ENCODE peak calls at places on chromosomes 5 and 9, in five cellular contexts. One of them, this sample, is unnamed.

GRCh38 chr5:141773779-141774531 is 91.9 kb upstream of the ARAP3 start:
- DNase-seq in stomach: no peak
- DNase-seq in GM12892: no peak
- DNase-seq in GM12891: no peak
- DNase-seq in HCT116: no peak
- DNase-seq in this sample: no peak

GRCh38 chr5:119968690-119969089 is 339.3 kb downstream of the FAM170A start:
- DNase-seq in stomach: no peak
- DNase-seq in HCT116: no peak
- DNase-seq in GM12891: no peak
- DNase-seq in GM12892: no peak
- DNase-seq in this sample: no peak

GRCh38 chr5:52132053-52132452 is 655.7 kb upstream of the ITGA1 start:
- DNase-seq in GM12891: no peak
- DNase-seq in GM12892: no peak
- DNase-seq in HCT116: no peak
- DNase-seq in stomach: no peak
- DNase-seq in this sample: no peak

GRCh38 chr5:54215233-54215736 is 95.1 kb downstream of the ARL15 start:
- DNase-seq in GM12892: no peak
- DNase-seq in stomach: no peak
- DNase-seq in HCT116: no peak
- DNase-seq in GM12891: no peak
- DNase-seq in this sample: no peak

GRCh38 chr9:589723-590122 is 251.8 kb upstream of the DMRT1 start:
- DNase-seq in GM12891: no peak
- DNase-seq in HCT116: no peak
- DNase-seq in stomach: no peak
- DNase-seq in GM12892: no peak
- DNase-seq in this sample: no peak

GRCh38 chr5:86833868-86834267 is 216.1 kb downstream of the COX7C start:
- DNase-seq in GM12892: no peak
- DNase-seq in HCT116: no peak
- DNase-seq in stomach: no peak
- DNase-seq in GM12891: no peak
- DNase-seq in this sample: no peak

GRCh38 chr9:113546566-113546965 is 83.0 kb downstream of the RGS3 start:
- DNase-seq in HCT116: no peak
- DNase-seq in stomach: no peak
- DNase-seq in GM12891: no peak
- DNase-seq in GM12892: no peak
- DNase-seq in this sample: no peak

GRCh38 chr9:91060520-91061343 is 259.1 kb downstream of the SYK start:
- DNase-seq in GM12892: no peak
- DNase-seq in stomach: peak; percentile 55
- DNase-seq in HCT116: no peak
- DNase-seq in GM12891: no peak
- DNase-seq in this sample: no peak

GRCh38 chr9:42852133-42852532 is 668.7 kb downstream of the SPATA31A6 start:
- DNase-seq in stomach: no peak
- DNase-seq in GM12891: no peak
- DNase-seq in GM12892: no peak
- DNase-seq in HCT116: no peak
- DNase-seq in this sample: peak; percentile 14

GRCh38 chr9:4769321-4770080 is 23.2 kb upstream of the RCL1 start:
- DNase-seq in stomach: no peak
- DNase-seq in HCT116: no peak
- DNase-seq in GM12892: no peak
- DNase-seq in GM12891: no peak
- DNase-seq in this sample: no peak

GRCh38 chr9:128494108-128494742 is 10.3 kb upstream of the GLE1 start:
- DNase-seq in stomach: peak; percentile 42
- DNase-seq in HCT116: no peak
- DNase-seq in GM12891: no peak
- DNase-seq in GM12892: no peak
- DNase-seq in this sample: peak; percentile 80

GRCh38 chr5:123511648-123512605 is at the start of gene CSNK1G3:
- DNase-seq in stomach: peak; percentile 96
- DNase-seq in GM12891: peak; percentile 67
- DNase-seq in GM12892: peak; percentile 62
- DNase-seq in HCT116: peak; percentile 96
- DNase-seq in this sample: peak; percentile 65
- TF ChIP-seq POLR2AphosphoS5 in stomach: peak; percentile 97
- TF ChIP-seq POLR2AphosphoS5 in GM12891: peak; percentile 94
- TF ChIP-seq POLR2AphosphoS5 in GM12892: peak; percentile 96
- TF ChIP-seq POLR2AphosphoS5 in HCT116: peak; percentile 99
- TF ChIP-seq POLR2AphosphoS5 in this sample: peak; percentile 89

GRCh38 chr5:19626218-19626617 is 361.8 kb downstream of the CDH18 start:
- DNase-seq in GM12892: no peak
- DNase-seq in HCT116: no peak
- DNase-seq in GM12891: no peak
- DNase-seq in stomach: no peak
- DNase-seq in this sample: no peak
- TF ChIP-seq POLR2AphosphoS5 in GM12892: no peak
- TF ChIP-seq POLR2AphosphoS5 in HCT116: no peak
- TF ChIP-seq POLR2AphosphoS5 in GM12891: no peak
- TF ChIP-seq POLR2AphosphoS5 in stomach: no peak
- TF ChIP-seq POLR2AphosphoS5 in this sample: no peak

DNA sequence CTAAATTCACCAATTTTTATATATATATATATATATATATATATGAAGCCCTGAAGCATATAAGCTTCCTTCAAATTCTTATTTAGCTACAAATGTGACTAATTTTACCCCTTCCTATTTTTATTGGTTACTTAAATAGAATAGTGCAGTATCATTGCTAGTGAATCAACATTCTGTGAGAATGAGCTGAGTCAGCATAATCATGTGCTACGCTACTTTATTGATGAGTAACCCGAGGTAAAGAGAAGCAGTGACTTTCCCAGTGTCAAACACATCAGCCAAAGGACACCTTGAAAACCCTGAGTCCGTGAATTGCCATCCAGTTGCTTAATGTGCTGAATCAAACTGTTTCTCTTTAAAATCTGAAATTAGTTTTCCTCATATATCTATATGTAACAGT is 546.2 kb downstream of the DMRTA1 start:
- DNase-seq in GM12892: no peak
- DNase-seq in stomach: no peak
- DNase-seq in HCT116: no peak
- DNase-seq in GM12891: no peak
- DNase-seq in this sample: no peak
- TF ChIP-seq POLR2AphosphoS5 in GM12892: no peak
- TF ChIP-seq POLR2AphosphoS5 in stomach: no peak
- TF ChIP-seq POLR2AphosphoS5 in HCT116: no peak
- TF ChIP-seq POLR2AphosphoS5 in GM12891: no peak
- TF ChIP-seq POLR2AphosphoS5 in this sample: no peak

DNA sequence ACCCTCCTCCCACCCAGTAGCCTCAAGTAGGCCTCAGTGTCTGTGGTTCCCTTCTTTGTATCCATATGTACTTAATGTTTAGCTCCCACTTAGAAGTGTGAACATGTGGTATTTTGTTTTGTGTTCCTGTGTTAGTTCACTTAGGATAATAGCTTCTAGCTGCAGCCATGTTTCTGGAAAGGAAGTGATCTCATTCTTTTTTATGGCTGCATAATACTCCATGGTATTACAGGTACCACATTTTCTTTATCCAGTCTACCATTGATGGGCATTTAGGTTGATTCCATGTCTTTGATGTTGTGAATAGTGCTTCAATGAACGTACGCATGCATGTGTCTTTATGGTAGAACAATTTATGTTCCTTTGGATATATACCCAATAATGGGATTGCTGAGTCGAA is 74.8 kb downstream of the SLC12A2 start:
- DNase-seq in GM12891: no peak
- DNase-seq in GM12892: no peak
- DNase-seq in stomach: no peak
- DNase-seq in HCT116: no peak
- DNase-seq in this sample: no peak
- TF ChIP-seq POLR2AphosphoS5 in GM12891: no peak
- TF ChIP-seq POLR2AphosphoS5 in GM12892: no peak
- TF ChIP-seq POLR2AphosphoS5 in stomach: no peak
- TF ChIP-seq POLR2AphosphoS5 in HCT116: no peak
- TF ChIP-seq POLR2AphosphoS5 in this sample: no peak

GRCh38 chr5:172284275-172284971 is 859 bp upstream of the UBTD2 start:
- DNase-seq in GM12891: no peak
- DNase-seq in HCT116: no peak
- DNase-seq in GM12892: peak; percentile 23
- DNase-seq in stomach: no peak
- DNase-seq in this sample: no peak

GRCh38 chr5:172283020-172283861 is at the start of gene UBTD2:
- DNase-seq in GM12891: peak; percentile 79
- DNase-seq in HCT116: no peak
- DNase-seq in GM12892: peak; percentile 82
- DNase-seq in stomach: peak; percentile 86
- DNase-seq in this sample: peak; percentile 27

GRCh38 chr5:172285226-172286143 is 1.9 kb upstream of the UBTD2 start:
- DNase-seq in stomach: no peak
- DNase-seq in GM12892: no peak
- DNase-seq in GM12891: no peak
- DNase-seq in HCT116: no peak
- DNase-seq in this sample: no peak

GRCh38 chr5:172282277-172283019 is 1.1 kb downstream of the UBTD2 start:
- DNase-seq in HCT116: no peak
- DNase-seq in stomach: no peak
- DNase-seq in GM12891: no peak
- DNase-seq in GM12892: no peak
- DNase-seq in this sample: no peak

GRCh38 chr5:172283862-172284274 is 304 bp upstream of the UBTD2 start:
- DNase-seq in GM12892: peak; percentile 91
- DNase-seq in HCT116: no peak
- DNase-seq in stomach: peak; percentile 83
- DNase-seq in GM12891: peak; percentile 92
- DNase-seq in this sample: peak; percentile 29
- TF ChIP-seq POLR2AphosphoS5 in GM12892: no peak
- TF ChIP-seq POLR2AphosphoS5 in HCT116: peak; percentile 7
- TF ChIP-seq POLR2AphosphoS5 in stomach: peak; percentile 26
- TF ChIP-seq POLR2AphosphoS5 in GM12891: no peak
- TF ChIP-seq POLR2AphosphoS5 in this sample: no peak

GRCh38 chr5:154273028-154273617 is 82.6 kb downstream of the GALNT10 start:
- DNase-seq in GM12892: no peak
- DNase-seq in HCT116: no peak
- DNase-seq in GM12891: no peak
- DNase-seq in stomach: no peak
- DNase-seq in this sample: no peak
- TF ChIP-seq POLR2AphosphoS5 in GM12892: no peak
- TF ChIP-seq POLR2AphosphoS5 in HCT116: no peak
- TF ChIP-seq POLR2AphosphoS5 in GM12891: no peak
- TF ChIP-seq POLR2AphosphoS5 in stomach: no peak
- TF ChIP-seq POLR2AphosphoS5 in this sample: no peak

GRCh38 chr9:88737031-88737430 is 202.1 kb downstream of the NXNL2 start:
- DNase-seq in stomach: no peak
- DNase-seq in HCT116: no peak
- DNase-seq in GM12891: no peak
- DNase-seq in GM12892: no peak
- DNase-seq in this sample: no peak

GRCh38 chr9:88733651-88734470 is 198.9 kb downstream of the NXNL2 start:
- DNase-seq in GM12892: no peak
- DNase-seq in GM12891: no peak
- DNase-seq in stomach: no peak
- DNase-seq in HCT116: no peak
- DNase-seq in this sample: no peak

GRCh38 chr9:88736136-88736637 is 201.2 kb downstream of the NXNL2 start:
- DNase-seq in GM12891: no peak
- DNase-seq in HCT116: no peak
- DNase-seq in GM12892: no peak
- DNase-seq in stomach: no peak
- DNase-seq in this sample: no peak

GRCh38 chr9:88730780-88731179 is 195.8 kb downstream of the NXNL2 start:
- DNase-seq in stomach: no peak
- DNase-seq in GM12891: no peak
- DNase-seq in GM12892: no peak
- DNase-seq in HCT116: no peak
- DNase-seq in this sample: no peak

GRCh38 chr9:88732128-88732527 is 197.2 kb downstream of the NXNL2 start:
- DNase-seq in stomach: no peak
- DNase-seq in HCT116: no peak
- DNase-seq in GM12892: no peak
- DNase-seq in GM12891: no peak
- DNase-seq in this sample: no peak
- TF ChIP-seq POLR2AphosphoS5 in stomach: no peak
- TF ChIP-seq POLR2AphosphoS5 in HCT116: no peak
- TF ChIP-seq POLR2AphosphoS5 in GM12892: no peak
- TF ChIP-seq POLR2AphosphoS5 in GM12891: no peak
- TF ChIP-seq POLR2AphosphoS5 in this sample: no peak

GRCh38 chr5:150516011-150516410 is 8.1 kb downstream of the NDST1 start:
- DNase-seq in stomach: peak; percentile 83
- DNase-seq in GM12892: no peak
- DNase-seq in GM12891: no peak
- DNase-seq in HCT116: no peak
- DNase-seq in this sample: no peak
- TF ChIP-seq POLR2AphosphoS5 in stomach: peak; percentile 28
- TF ChIP-seq POLR2AphosphoS5 in GM12892: no peak
- TF ChIP-seq POLR2AphosphoS5 in GM12891: no peak
- TF ChIP-seq POLR2AphosphoS5 in HCT116: no peak
- TF ChIP-seq POLR2AphosphoS5 in this sample: no peak